ENCODE peak calls at places on chromosome 16, in five cellular contexts. H, Z, S, R and X are unnamed samples.
A peak's percentile ranks its signal among the peaks of the same experiment; 100 is the strongest.

GRCh38 chr16:82368041-82368440 is 198.0 kb upstream of the MPHOSPH6 start:
- DNase-seq in H (peak; percentile 32), Z (peak; percentile 44), S (peak; percentile 32), R (no peak), X (no peak)

GRCh38 chr16:88638323-88639230 is at the start of gene IL17C:
- DNase-seq in H (no peak), Z (no peak), S (no peak), R (no peak), X (no peak)

GRCh38 chr16:15765880-15766279 is 90.9 kb downstream of the MYH11 start:
- DNase-seq in H (peak; percentile 39), Z (peak; percentile 63), S (peak; percentile 58), R (peak; percentile 27), X (peak; percentile 33)

GRCh38 chr16:79388396-79388795 is 212.1 kb downstream of the MAF start:
- DNase-seq in H (no peak), Z (no peak), S (no peak), R (no peak), X (no peak)

GRCh38 chr16:85253127-85253941 is 141.1 kb upstream of the CIBAR2 start:
- DNase-seq in H (peak; percentile 29), Z (peak; percentile 65), S (peak; percentile 51), R (peak; percentile 37), X (peak; percentile 91)

GRCh38 chr16:56691885-56692284 is 9.6 kb downstream of the MT1X start:
- DNase-seq in H (peak; percentile 17), Z (peak; percentile 74), S (peak; percentile 90), R (no peak), X (no peak)

GRCh38 chr16:58201163-58201562 is 3.3 kb upstream of the CSNK2A2 start:
- DNase-seq in H (no peak), Z (no peak), S (no peak), R (no peak), X (no peak)

GRCh38 chr16:4481965-4482364 is 5.8 kb downstream of the HMOX2 start:
- DNase-seq in H (no peak), Z (no peak), S (no peak), R (no peak), X (no peak)

GRCh38 chr16:31190818-31191444 is 11.0 kb downstream of the FUS start:
- DNase-seq in H (no peak), Z (no peak), S (no peak), R (no peak), X (no peak)

GRCh38 chr16:88423448-88423850 is 29.6 kb upstream of the ZFPM1 start:
- DNase-seq in H (no peak), Z (no peak), S (no peak), R (no peak), X (no peak)

GRCh38 chr16:4538067-4538385 is 547 bp downstream of the CDIP1 start:
- DNase-seq in H (no peak), Z (no peak), S (no peak), R (no peak), X (peak; percentile 77)

GRCh38 chr16:74769791-74770190 is 4.8 kb downstream of the FA2H start:
- DNase-seq in H (no peak), Z (no peak), S (no peak), R (no peak), X (no peak)

GRCh38 chr16:66899945-66900688 is 18.6 kb downstream of the CDH16 start:
- DNase-seq in H (peak; percentile 79), Z (peak; percentile 89), S (peak; percentile 59), R (no peak), X (peak; percentile 67)

GRCh38 chr16:642189-643049 is 791 bp downstream of the MCRIP2 start:
- DNase-seq in H (no peak), Z (peak; percentile 71), S (peak; percentile 52), R (no peak), X (peak; percentile 60)

GRCh38 chr16:12589676-12590075 is 214.0 kb downstream of the CPPED1 start:
- DNase-seq in H (no peak), Z (no peak), S (no peak), R (no peak), X (no peak)

GRCh38 chr16:79468236-79468635 is 132.3 kb downstream of the MAF start:
- DNase-seq in H (no peak), Z (no peak), S (no peak), R (no peak), X (no peak)

GRCh38 chr16:50166511-50167500 is 13.7 kb downstream of the TENT4B start:
- DNase-seq in H (no peak), Z (no peak), S (no peak), R (no peak), X (no peak)

GRCh38 chr16:89870440-89870839 is 3.0 kb upstream of the TCF25 start:
- DNase-seq in H (no peak), Z (no peak), S (no peak), R (no peak), X (no peak)

GRCh38 chr16:22323173-22323997 is 26.2 kb downstream of the POLR3E start:
- DNase-seq in H (no peak), Z (no peak), S (no peak), R (no peak), X (no peak)

GRCh38 chr16:22174642-22175041 is 12.3 kb downstream of the SDR42E2 start:
- DNase-seq in H (no peak), Z (no peak), S (no peak), R (no peak), X (no peak)

GRCh38 chr16:70685938-70686375 is at the start of gene MTSS2:
- DNase-seq in H (peak; percentile 85), Z (peak; percentile 97), S (peak; percentile 71), R (peak; percentile 17), X (peak; percentile 71)

GRCh38 chr16:81394966-81395655 is 49.5 kb upstream of the CMIP start:
- DNase-seq in H (no peak), Z (no peak), S (no peak), R (no peak), X (no peak)

GRCh38 chr16:56675685-56676210 is 6.1 kb downstream of the MT1H start:
- DNase-seq in H (no peak), Z (no peak), S (no peak), R (no peak), X (no peak)

GRCh38 chr16:78768226-78768625 is 668.8 kb downstream of the WWOX start:
- DNase-seq in H (no peak), Z (no peak), S (no peak), R (no peak), X (peak; percentile 15)

GRCh38 chr16:10878644-10879498 is 1.9 kb downstream of the CIITA start:
- DNase-seq in H (peak; percentile 19), Z (no peak), S (no peak), R (no peak), X (peak; percentile 35)

GRCh38 chr16:27080870-27081269 is 14.1 kb downstream of the C16orf82 start:
- DNase-seq in H (no peak), Z (no peak), S (peak; percentile 37), R (no peak), X (no peak)

GRCh38 chr16:67847064-67847861 is at the start of gene CENPT:
- DNase-seq in H (peak; percentile 64), Z (peak; percentile 35), S (peak; percentile 66), R (peak; percentile 41), X (peak; percentile 66)

GRCh38 chr16:47873434-47873833 is 282.4 kb downstream of the ABCC12 start:
- DNase-seq in H (no peak), Z (no peak), S (no peak), R (no peak), X (no peak)

GRCh38 chr16:13607289-13607688 is 312.7 kb upstream of the ERCC4 start:
- DNase-seq in H (no peak), Z (no peak), S (no peak), R (no peak), X (no peak)

GRCh38 chr16:75494696-75495601 is at the start of gene CHST6:
- DNase-seq in H (no peak), Z (peak; percentile 73), S (peak; percentile 17), R (no peak), X (peak; percentile 78)

GRCh38 chr16:70573451-70574121 is 50.0 kb downstream of the SF3B3 start:
- DNase-seq in H (peak; percentile 97), Z (no peak), S (no peak), R (no peak), X (no peak)

GRCh38 chr16:69691980-69692911 is 34.1 kb downstream of the NQO1 start:
- DNase-seq in H (peak; percentile 73), Z (no peak), S (no peak), R (no peak), X (no peak)

GRCh38 chr16:67234180-67234597 is 7.3 kb downstream of the TMEM208 start:
- DNase-seq in H (no peak), Z (no peak), S (no peak), R (no peak), X (no peak)

GRCh38 chr16:1331712-1332617 is 1.5 kb upstream of the BAIAP3 start:
- DNase-seq in H (peak; percentile 30), Z (no peak), S (peak; percentile 82), R (no peak), X (peak; percentile 42)